ENCODE peak calls at places on chromosomes 13 and 19, in seven cellular contexts. L is activated naive CD4-positive, alpha-beta T cell; R is AG09319; J is H7; V is HTR-8/SVneo; S is mucosa of descending colon; A is NCI-H1092. D is an unnamed sample.

GRCh38 chr19:31416548-31416947 is 67.3 kb upstream of the TSHZ3 start:
- DNase-seq in R (no peak), A (no peak), V (no peak), J (no peak), S (no peak), L (no peak), D (no peak)

GRCh38 chr19:50835103-50835784 is 1.9 kb upstream of the KLK15 start:
- DNase-seq in R (no peak), L (no peak), A (no peak), V (no peak), S (peak), J (peak), D (no peak)

GRCh38 chr13:94345374-94346195 is 133.9 kb downstream of the DCT start:
- DNase-seq in J (no peak), L (no peak), S (no peak), A (peak), V (no peak), R (no peak), D (no peak)

GRCh38 chr13:50948576-50948975 is 39.0 kb downstream of the RNASEH2B start:
- DNase-seq in R (no peak), A (no peak), J (no peak), S (no peak), L (no peak), V (no peak), D (no peak)

GRCh38 chr19:1027020-1027952 is 878 bp downstream of the CNN2 start:
- DNase-seq in A (no peak), V (no peak), S (peak), R (no peak), L (no peak), J (no peak), D (no peak)

GRCh38 chr19:18425515-18426415 is 6.6 kb downstream of the SSBP4 start:
- DNase-seq in R (no peak), S (peak), V (no peak), L (no peak), J (peak), A (no peak), D (no peak)

GRCh38 chr13:101945435-101945834 is 456.4 kb downstream of the FGF14 start:
- DNase-seq in R (no peak), J (peak), L (no peak), V (no peak), A (no peak), S (no peak), D (no peak)

GRCh38 chr19:4557971-4558941 is 1.2 kb downstream of the SEMA6B start:
- DNase-seq in V (no peak), R (no peak), J (peak), A (no peak), L (no peak), S (no peak), D (peak)

GRCh38 chr19:15180451-15181390 is 20.1 kb downstream of the NOTCH3 start:
- DNase-seq in A (no peak), S (peak), J (peak), L (no peak), V (no peak), R (no peak), D (no peak)

GRCh38 chr13:91879360-91879759 is 480.9 kb downstream of the GPC5 start:
- DNase-seq in A (no peak), V (no peak), R (no peak), S (no peak), L (no peak), J (no peak), D (no peak)

GRCh38 chr19:44869728-44870470 is 21.2 kb upstream of the TOMM40 start:
- DNase-seq in R (no peak), J (no peak), V (no peak), L (no peak), A (no peak), S (no peak), D (no peak)

GRCh38 chr19:11420429-11420893 is 1.3 kb upstream of the RGL3 start:
- DNase-seq in V (no peak), R (no peak), S (peak), L (no peak), J (peak), A (no peak), D (no peak)

GRCh38 chr13:99868767-99869166 is 102.8 kb downstream of the ZIC5 start:
- DNase-seq in V (no peak), R (no peak), J (no peak), A (no peak), S (no peak), L (no peak), D (no peak)

GRCh38 chr19:42313096-42313839 is at the start of gene TMEM145:
- DNase-seq in R (no peak), J (peak), L (no peak), A (peak), S (peak), V (peak), D (peak)

GRCh38 chr19:45125975-45126493 is 33.1 kb downstream of the PPP1R37 start:
- DNase-seq in V (peak), A (no peak), L (peak), J (peak), R (no peak), S (peak), D (no peak)

GRCh38 chr13:110499621-110500281 is 61.8 kb downstream of the RAB20 start:
- DNase-seq in J (no peak), A (peak), R (peak), S (no peak), L (no peak), V (no peak), D (no peak)

GRCh38 chr19:46408611-46409039 is 4.7 kb downstream of the CCDC8 start:
- DNase-seq in J (peak), L (no peak), S (peak), V (no peak), R (no peak), A (no peak), D (no peak)

GRCh38 chr13:43805071-43805468 is 18.3 kb upstream of the ENOX1 start:
- DNase-seq in V (no peak), S (no peak), A (no peak), L (no peak), J (peak), R (no peak), D (no peak)

GRCh38 chr13:91132381-91132780 is 215.1 kb upstream of the MIR17HG start:
- DNase-seq in A (no peak), L (no peak), J (no peak), S (no peak), V (no peak), R (no peak), D (no peak)